ENCODE peak calls at places on chromosomes 11 and 22, in four cellular contexts. One of them, this sample, is unnamed.

GRCh38 chr22:23223566-23224317 is 43.4 kb downstream of the BCR start:
- DNase-seq in endodermal cell: no peak
- DNase-seq in CD4-positive, CD25-positive, alpha-beta regulatory T cell: no peak
- DNase-seq in CD8-positive, alpha-beta T cell: no peak
- DNase-seq in this sample: no peak

GRCh38 chr11:93662177-93662575 is 694 bp downstream of the CEP295 start:
- DNase-seq in endodermal cell: no peak
- DNase-seq in CD4-positive, CD25-positive, alpha-beta regulatory T cell: no peak
- DNase-seq in CD8-positive, alpha-beta T cell: no peak
- DNase-seq in this sample: no peak

GRCh38 chr11:114296190-114296978 is at the start of gene NNMT:
- DNase-seq in endodermal cell: peak
- DNase-seq in CD4-positive, CD25-positive, alpha-beta regulatory T cell: no peak
- DNase-seq in CD8-positive, alpha-beta T cell: no peak
- DNase-seq in this sample: no peak

GRCh38 chr11:109062445-109062844 is 359.5 kb upstream of the C11orf87 start:
- DNase-seq in endodermal cell: no peak
- DNase-seq in CD4-positive, CD25-positive, alpha-beta regulatory T cell: no peak
- DNase-seq in CD8-positive, alpha-beta T cell: no peak
- DNase-seq in this sample: no peak

GRCh38 chr11:11577246-11577855 is 44.5 kb downstream of the GALNT18 start:
- DNase-seq in endodermal cell: peak
- DNase-seq in CD4-positive, CD25-positive, alpha-beta regulatory T cell: peak
- DNase-seq in CD8-positive, alpha-beta T cell: no peak
- DNase-seq in this sample: no peak

GRCh38 chr11:83194284-83195175 is 1.0 kb downstream of the ANKRD42 start:
- DNase-seq in endodermal cell: peak
- DNase-seq in CD4-positive, CD25-positive, alpha-beta regulatory T cell: peak
- DNase-seq in CD8-positive, alpha-beta T cell: peak
- DNase-seq in this sample: peak

GRCh38 chr11:5043385-5043784 is 2.9 kb upstream of the OR52J3 start:
- DNase-seq in endodermal cell: no peak
- DNase-seq in CD4-positive, CD25-positive, alpha-beta regulatory T cell: no peak
- DNase-seq in CD8-positive, alpha-beta T cell: no peak
- DNase-seq in this sample: no peak

GRCh38 chr11:106021967-106022794 is at the start of gene MSANTD4:
- DNase-seq in endodermal cell: peak
- DNase-seq in CD4-positive, CD25-positive, alpha-beta regulatory T cell: peak
- DNase-seq in CD8-positive, alpha-beta T cell: peak
- DNase-seq in this sample: peak

GRCh38 chr22:43829448-43829821 is 17.3 kb upstream of the EFCAB6 start:
- DNase-seq in endodermal cell: no peak
- DNase-seq in CD4-positive, CD25-positive, alpha-beta regulatory T cell: no peak
- DNase-seq in CD8-positive, alpha-beta T cell: no peak
- DNase-seq in this sample: no peak

GRCh38 chr11:1942541-1943260 is 4.4 kb upstream of the MRPL23 start:
- DNase-seq in endodermal cell: no peak
- DNase-seq in CD4-positive, CD25-positive, alpha-beta regulatory T cell: no peak
- DNase-seq in CD8-positive, alpha-beta T cell: peak
- DNase-seq in this sample: no peak

GRCh38 chr11:65554842-65555395 is 3.2 kb downstream of the LTBP3 start:
- DNase-seq in endodermal cell: no peak
- DNase-seq in CD4-positive, CD25-positive, alpha-beta regulatory T cell: no peak
- DNase-seq in CD8-positive, alpha-beta T cell: no peak
- DNase-seq in this sample: no peak
- H3K4me3 ChIP-seq in endodermal cell: no peak
- H3K4me3 ChIP-seq in CD4-positive, CD25-positive, alpha-beta regulatory T cell: no peak
- H3K4me3 ChIP-seq in CD8-positive, alpha-beta T cell: peak
- H3K4me3 ChIP-seq in this sample: no peak

DNA sequence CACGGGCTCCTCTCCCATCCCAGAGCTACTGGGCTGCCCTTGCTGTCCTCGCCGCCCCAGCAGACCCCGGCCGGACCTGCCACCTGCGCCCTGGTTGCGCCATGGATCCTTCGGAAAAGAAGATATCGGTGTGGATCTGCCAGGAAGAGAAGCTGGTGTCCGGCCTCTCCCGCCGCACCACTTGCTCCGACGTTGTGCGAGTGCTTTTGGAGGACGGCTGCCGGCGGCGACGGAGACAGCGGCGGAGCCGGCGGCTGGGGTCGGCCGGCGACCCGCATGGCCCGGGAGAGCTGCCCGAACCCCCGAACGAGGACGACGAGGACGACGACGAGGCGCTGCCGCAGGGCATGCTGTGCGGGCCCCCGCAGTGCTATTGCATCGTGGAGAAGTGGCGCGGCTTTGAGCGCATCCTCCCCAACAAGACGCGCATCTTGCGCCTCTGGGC is 382 bp downstream of the RASSF10 start:
- DNase-seq in endodermal cell: no peak
- DNase-seq in CD4-positive, CD25-positive, alpha-beta regulatory T cell: no peak
- DNase-seq in CD8-positive, alpha-beta T cell: no peak
- DNase-seq in this sample: no peak
- H3K4me3 ChIP-seq in endodermal cell: peak
- H3K4me3 ChIP-seq in CD4-positive, CD25-positive, alpha-beta regulatory T cell: no peak
- H3K4me3 ChIP-seq in CD8-positive, alpha-beta T cell: no peak
- H3K4me3 ChIP-seq in this sample: no peak

DNA sequence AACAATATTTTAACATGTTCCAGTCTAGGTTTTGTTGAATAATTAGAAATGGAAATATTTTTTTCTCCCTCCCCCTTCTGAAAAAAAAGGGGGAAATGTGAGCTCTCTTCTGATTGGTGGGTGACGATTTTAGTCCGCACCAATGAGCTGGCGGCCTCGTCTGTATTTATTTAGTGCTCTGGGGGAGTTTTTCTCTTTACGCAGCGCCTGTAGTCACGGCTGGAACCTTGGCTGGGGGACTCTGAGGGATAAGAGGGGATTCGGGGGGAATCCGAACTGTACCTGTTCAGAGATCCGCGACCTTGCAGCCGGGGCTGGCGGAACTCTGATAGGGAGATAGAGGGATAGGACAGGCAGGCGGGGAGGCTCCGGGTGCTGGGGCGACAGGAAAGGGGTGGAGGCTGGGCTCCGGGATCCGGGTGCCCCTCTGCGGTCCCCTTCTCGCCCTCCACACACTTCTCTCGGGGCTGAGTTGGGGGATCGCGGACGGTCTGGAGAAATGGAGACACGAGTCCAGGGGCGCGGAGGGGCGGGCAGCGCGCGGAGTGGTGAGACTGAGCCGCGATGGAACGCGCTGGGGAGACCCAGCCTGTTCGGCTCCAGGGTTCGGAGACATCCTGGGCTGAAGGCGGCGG is 99.7 kb upstream of the HSD17B12 start:
- DNase-seq in endodermal cell: peak
- DNase-seq in CD4-positive, CD25-positive, alpha-beta regulatory T cell: no peak
- DNase-seq in CD8-positive, alpha-beta T cell: no peak
- DNase-seq in this sample: no peak
- H3K4me3 ChIP-seq in endodermal cell: peak
- H3K4me3 ChIP-seq in CD4-positive, CD25-positive, alpha-beta regulatory T cell: no peak
- H3K4me3 ChIP-seq in CD8-positive, alpha-beta T cell: peak
- H3K4me3 ChIP-seq in this sample: no peak

GRCh38 chr22:50727678-50728522 is 10.1 kb upstream of the ACR start:
- DNase-seq in endodermal cell: no peak
- DNase-seq in CD4-positive, CD25-positive, alpha-beta regulatory T cell: no peak
- DNase-seq in CD8-positive, alpha-beta T cell: no peak
- DNase-seq in this sample: no peak

GRCh38 chr22:50725597-50725996 is 12.4 kb upstream of the ACR start:
- DNase-seq in endodermal cell: no peak
- DNase-seq in CD4-positive, CD25-positive, alpha-beta regulatory T cell: no peak
- DNase-seq in CD8-positive, alpha-beta T cell: no peak
- DNase-seq in this sample: no peak

GRCh38 chr22:50724616-50725015 is 13.4 kb upstream of the ACR start:
- DNase-seq in endodermal cell: no peak
- DNase-seq in CD4-positive, CD25-positive, alpha-beta regulatory T cell: no peak
- DNase-seq in CD8-positive, alpha-beta T cell: no peak
- DNase-seq in this sample: no peak

GRCh38 chr22:50728523-50728931 is 9.5 kb upstream of the ACR start:
- DNase-seq in endodermal cell: no peak
- DNase-seq in CD4-positive, CD25-positive, alpha-beta regulatory T cell: no peak
- DNase-seq in CD8-positive, alpha-beta T cell: no peak
- DNase-seq in this sample: no peak

GRCh38 chr22:50726643-50727340 is 11.2 kb upstream of the ACR start:
- DNase-seq in endodermal cell: peak
- DNase-seq in CD4-positive, CD25-positive, alpha-beta regulatory T cell: no peak
- DNase-seq in CD8-positive, alpha-beta T cell: no peak
- DNase-seq in this sample: no peak
- H3K4me3 ChIP-seq in endodermal cell: no peak
- H3K4me3 ChIP-seq in CD4-positive, CD25-positive, alpha-beta regulatory T cell: no peak
- H3K4me3 ChIP-seq in CD8-positive, alpha-beta T cell: no peak
- H3K4me3 ChIP-seq in this sample: no peak

GRCh38 chr11:31972623-31973022 is 118.3 kb upstream of the RCN1 start:
- DNase-seq in endodermal cell: no peak
- DNase-seq in CD4-positive, CD25-positive, alpha-beta regulatory T cell: no peak
- DNase-seq in CD8-positive, alpha-beta T cell: no peak
- DNase-seq in this sample: no peak
- H3K4me3 ChIP-seq in endodermal cell: no peak
- H3K4me3 ChIP-seq in CD4-positive, CD25-positive, alpha-beta regulatory T cell: no peak
- H3K4me3 ChIP-seq in CD8-positive, alpha-beta T cell: no peak
- H3K4me3 ChIP-seq in this sample: no peak

GRCh38 chr11:133818302-133818701 is 27.0 kb downstream of the SPATA19 start:
- DNase-seq in endodermal cell: no peak
- DNase-seq in CD4-positive, CD25-positive, alpha-beta regulatory T cell: no peak
- DNase-seq in CD8-positive, alpha-beta T cell: no peak
- DNase-seq in this sample: no peak

GRCh38 chr11:133819114-133819513 is 26.2 kb downstream of the SPATA19 start:
- DNase-seq in endodermal cell: no peak
- DNase-seq in CD4-positive, CD25-positive, alpha-beta regulatory T cell: no peak
- DNase-seq in CD8-positive, alpha-beta T cell: no peak
- DNase-seq in this sample: no peak

GRCh38 chr11:133821776-133822175 is 23.5 kb downstream of the SPATA19 start:
- DNase-seq in endodermal cell: peak
- DNase-seq in CD4-positive, CD25-positive, alpha-beta regulatory T cell: peak
- DNase-seq in CD8-positive, alpha-beta T cell: no peak
- DNase-seq in this sample: peak

GRCh38 chr11:133817449-133817848 is 27.9 kb downstream of the SPATA19 start:
- DNase-seq in endodermal cell: no peak
- DNase-seq in CD4-positive, CD25-positive, alpha-beta regulatory T cell: no peak
- DNase-seq in CD8-positive, alpha-beta T cell: no peak
- DNase-seq in this sample: no peak

DNA sequence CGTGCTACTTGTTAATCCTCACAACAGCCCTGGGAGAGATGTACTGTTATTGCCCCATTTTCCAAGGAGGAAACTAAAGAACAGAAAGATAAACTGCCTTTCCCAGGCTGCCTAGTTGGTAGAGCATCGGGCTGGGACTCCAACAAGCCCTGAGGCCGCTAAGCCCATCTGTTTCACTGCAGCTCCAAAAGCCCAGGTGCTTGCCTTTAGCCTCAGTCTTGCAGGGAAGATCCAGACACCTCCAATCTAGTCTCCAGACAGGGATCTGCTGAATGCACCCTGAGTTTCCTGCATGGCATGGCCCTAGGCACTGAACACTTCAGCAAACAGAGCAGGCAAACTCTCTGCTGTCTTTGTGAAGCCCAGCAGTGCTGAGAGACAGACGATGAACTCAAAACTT is 25.4 kb downstream of the SPATA19 start:
- DNase-seq in endodermal cell: no peak
- DNase-seq in CD4-positive, CD25-positive, alpha-beta regulatory T cell: no peak
- DNase-seq in CD8-positive, alpha-beta T cell: no peak
- DNase-seq in this sample: no peak
- H3K4me3 ChIP-seq in endodermal cell: no peak
- H3K4me3 ChIP-seq in CD4-positive, CD25-positive, alpha-beta regulatory T cell: no peak
- H3K4me3 ChIP-seq in CD8-positive, alpha-beta T cell: no peak
- H3K4me3 ChIP-seq in this sample: no peak

GRCh38 chr22:37661160-37661924 is 2.8 kb downstream of the PDXP start:
- DNase-seq in endodermal cell: peak
- DNase-seq in CD4-positive, CD25-positive, alpha-beta regulatory T cell: peak
- DNase-seq in CD8-positive, alpha-beta T cell: peak
- DNase-seq in this sample: no peak
- H3K4me3 ChIP-seq in endodermal cell: no peak
- H3K4me3 ChIP-seq in CD4-positive, CD25-positive, alpha-beta regulatory T cell: no peak
- H3K4me3 ChIP-seq in CD8-positive, alpha-beta T cell: no peak
- H3K4me3 ChIP-seq in this sample: no peak

DNA sequence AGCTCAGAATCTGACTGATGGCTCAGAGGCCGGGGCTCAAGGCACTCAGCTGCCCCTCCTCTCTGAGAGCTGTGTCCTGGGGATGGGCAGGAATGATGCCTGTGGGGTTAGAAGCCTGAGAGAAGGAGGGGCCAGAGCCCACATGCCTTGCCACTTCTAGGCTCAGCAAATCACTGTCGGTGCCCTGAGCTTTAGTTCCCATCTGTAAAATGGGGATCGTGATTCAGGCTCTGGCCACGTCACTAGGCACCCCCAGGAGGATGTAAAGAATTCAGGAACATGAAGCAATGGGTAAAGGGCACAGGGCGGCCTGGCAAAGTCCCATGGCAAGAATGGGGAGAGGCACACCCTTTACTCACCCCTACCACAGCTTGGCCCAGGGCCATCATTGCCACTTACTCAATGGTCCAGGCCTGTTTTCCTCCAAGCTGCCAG is 3.5 kb upstream of the CDC42EP2 start:
- DNase-seq in endodermal cell: peak
- DNase-seq in CD4-positive, CD25-positive, alpha-beta regulatory T cell: no peak
- DNase-seq in CD8-positive, alpha-beta T cell: no peak
- DNase-seq in this sample: no peak
- H3K4me3 ChIP-seq in endodermal cell: no peak
- H3K4me3 ChIP-seq in CD4-positive, CD25-positive, alpha-beta regulatory T cell: no peak
- H3K4me3 ChIP-seq in CD8-positive, alpha-beta T cell: no peak
- H3K4me3 ChIP-seq in this sample: no peak

GRCh38 chr11:57511741-57512430 is 3.6 kb downstream of the SLC43A1 start:
- DNase-seq in endodermal cell: no peak
- DNase-seq in CD4-positive, CD25-positive, alpha-beta regulatory T cell: no peak
- DNase-seq in CD8-positive, alpha-beta T cell: no peak
- DNase-seq in this sample: no peak

GRCh38 chr11:57513911-57514537 is 1.5 kb downstream of the SLC43A1 start:
- DNase-seq in endodermal cell: peak
- DNase-seq in CD4-positive, CD25-positive, alpha-beta regulatory T cell: peak
- DNase-seq in CD8-positive, alpha-beta T cell: peak
- DNase-seq in this sample: no peak

GRCh38 chr11:57513446-57513795 is 2.1 kb downstream of the SLC43A1 start:
- DNase-seq in endodermal cell: no peak
- DNase-seq in CD4-positive, CD25-positive, alpha-beta regulatory T cell: no peak
- DNase-seq in CD8-positive, alpha-beta T cell: no peak
- DNase-seq in this sample: no peak

GRCh38 chr11:57514538-57515331 is 767 bp downstream of the SLC43A1 start:
- DNase-seq in endodermal cell: peak
- DNase-seq in CD4-positive, CD25-positive, alpha-beta regulatory T cell: peak
- DNase-seq in CD8-positive, alpha-beta T cell: peak
- DNase-seq in this sample: no peak

GRCh38 chr11:57512646-57513445 is 2.7 kb downstream of the SLC43A1 start:
- DNase-seq in endodermal cell: no peak
- DNase-seq in CD4-positive, CD25-positive, alpha-beta regulatory T cell: no peak
- DNase-seq in CD8-positive, alpha-beta T cell: no peak
- DNase-seq in this sample: no peak
- H3K4me3 ChIP-seq in endodermal cell: no peak
- H3K4me3 ChIP-seq in CD4-positive, CD25-positive, alpha-beta regulatory T cell: no peak
- H3K4me3 ChIP-seq in CD8-positive, alpha-beta T cell: no peak
- H3K4me3 ChIP-seq in this sample: no peak

This sample was measured in Jurkat, Clone E6-1.